ENCODE peak calls at places on chromosomes 11 and 22, in four cellular contexts. E is tibial artery, P is skeletal muscle cell, T is A549. N is an unnamed sample.

GRCh38 chr11:131423715-131424114 is 53.3 kb downstream of the NTM start:
- DNase-seq in E (no peak), T (peak), P (no peak), N (no peak)

GRCh38 chr22:26669060-26669481 is 11.7 kb downstream of the MIAT start:
- DNase-seq in P (no peak), T (no peak), E (no peak), N (no peak)

GRCh38 chr11:15969281-15969680 is 387.1 kb downstream of the SOX6 start:
- DNase-seq in T (peak), E (peak), P (peak), N (no peak)

GRCh38 chr22:42399315-42400271 is 32.6 kb downstream of the NFAM1 start:
- DNase-seq in P (no peak), T (no peak), E (no peak), N (no peak)

GRCh38 chr11:57402188-57403066 is 12.0 kb upstream of the PRG2 start:
- DNase-seq in T (peak), P (no peak), E (no peak), N (no peak)

GRCh38 chr11:64372802-64373597 is 14.0 kb downstream of the RPS6KA4 start:
- DNase-seq in P (no peak), E (no peak), T (peak), N (no peak)

GRCh38 chr22:18978506-18978905 is 42.4 kb upstream of the PRODH start:
- DNase-seq in E (no peak), T (no peak), P (no peak), N (no peak)

GRCh38 chr11:128714881-128715280 is 21.0 kb downstream of the FLI1 start:
- DNase-seq in E (no peak), P (peak), T (no peak), N (no peak)

GRCh38 chr11:64241430-64242153 is 697 bp downstream of the FKBP2 start:
- DNase-seq in P (no peak), E (peak), T (peak), N (peak)

GRCh38 chr11:2094354-2095197 is 44.6 kb downstream of the IGF2 start:
- DNase-seq in P (no peak), E (peak), T (no peak), N (no peak)

GRCh38 chr22:41146573-41146972 is 54.2 kb downstream of the EP300 start:
- DNase-seq in T (no peak), P (no peak), E (no peak), N (no peak)

GRCh38 chr22:28544431-28544868 is 135.2 kb downstream of the TTC28 start:
- DNase-seq in E (no peak), P (no peak), T (no peak), N (no peak)

GRCh38 chr22:24595228-24595627 is 2.4 kb upstream of the LRRC75B start:
- DNase-seq in T (no peak), E (no peak), P (no peak), N (no peak)

GRCh38 chr22:45934659-45935341 is 42.2 kb downstream of the WNT7B start:
- DNase-seq in E (no peak), T (peak), P (peak), N (no peak)

GRCh38 chr11:35151241-35151640 is 12.3 kb downstream of the CD44 start:
- DNase-seq in P (no peak), E (no peak), T (no peak), N (no peak)

GRCh38 chr11:86249307-86250098 is 5.0 kb downstream of the EED start:
- DNase-seq in E (no peak), T (no peak), P (no peak), N (no peak)

GRCh38 chr11:71200172-71200716 is 52.1 kb downstream of the SHANK2 start:
- DNase-seq in T (no peak), E (no peak), P (no peak), N (no peak)

GRCh38 chr11:111363985-111364384 is 15.1 kb downstream of the POU2AF1 start:
- DNase-seq in P (no peak), T (no peak), E (no peak), N (no peak)

DNA sequence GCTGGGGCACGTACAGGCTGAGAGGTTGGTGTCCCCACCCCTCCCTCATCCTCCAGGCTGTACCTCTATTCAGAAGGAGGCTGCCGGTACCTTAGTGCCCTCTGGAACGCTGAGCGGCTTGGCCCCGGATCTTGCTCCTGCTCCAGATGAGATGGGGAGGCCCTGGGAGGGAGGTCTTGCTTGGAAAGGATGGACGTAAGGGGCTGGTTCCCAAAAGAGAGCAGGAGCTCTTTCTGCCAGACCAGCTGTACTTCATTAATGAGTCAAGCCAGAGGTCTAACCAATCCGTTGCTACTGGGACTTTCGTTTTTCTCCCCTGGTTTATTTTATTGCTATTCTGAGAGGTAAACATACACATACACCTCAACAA is 213.0 kb upstream of the CADM1 start:
- DNase-seq in P (no peak), T (no peak), E (no peak), N (no peak)
- H3K4me3 ChIP-seq in P (no peak), T (no peak), E (no peak), N (no peak)

GRCh38 chr11:10450451-10451398 is 4.3 kb upstream of the AMPD3 start:
- DNase-seq in T (peak), E (no peak), P (no peak), N (no peak)
- H3K4me3 ChIP-seq in T (no peak), E (peak), P (peak), N (peak)

DNA sequence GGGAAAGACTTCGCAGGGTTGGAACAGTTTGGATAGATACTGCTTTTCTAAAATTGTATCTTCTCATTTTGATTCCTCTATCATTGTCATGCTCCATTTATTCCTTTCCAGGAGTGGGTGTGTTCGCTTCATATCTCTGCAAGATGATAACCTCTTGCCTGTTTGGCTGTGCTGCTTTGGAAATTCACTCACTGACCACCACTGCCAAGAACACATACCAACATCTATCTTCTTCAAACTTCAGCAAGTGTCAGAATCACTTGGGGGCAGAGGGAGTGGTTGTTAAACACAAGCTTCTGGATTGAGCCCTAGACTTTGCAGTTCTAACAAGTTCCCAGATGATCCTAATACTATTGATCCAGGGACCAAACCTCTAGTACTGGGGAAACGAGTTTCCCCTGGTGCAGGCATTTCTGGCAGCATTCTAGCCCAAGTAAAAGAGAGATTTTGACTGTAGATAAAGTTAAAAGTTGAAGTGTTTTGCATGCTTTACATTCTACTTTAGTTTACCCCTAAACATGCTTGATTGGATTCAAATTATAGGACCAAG is 11.5 kb upstream of the DKK3 start:
- DNase-seq in T (no peak), E (no peak), P (no peak), N (no peak)
- H3K4me3 ChIP-seq in T (no peak), E (no peak), P (no peak), N (no peak)

GRCh38 chr11:122922893-122923292 is 40.3 kb downstream of the JHY start:
- DNase-seq in T (no peak), E (no peak), P (no peak), N (no peak)
- H3K4me3 ChIP-seq in T (no peak), E (no peak), P (no peak), N (no peak)

DNA sequence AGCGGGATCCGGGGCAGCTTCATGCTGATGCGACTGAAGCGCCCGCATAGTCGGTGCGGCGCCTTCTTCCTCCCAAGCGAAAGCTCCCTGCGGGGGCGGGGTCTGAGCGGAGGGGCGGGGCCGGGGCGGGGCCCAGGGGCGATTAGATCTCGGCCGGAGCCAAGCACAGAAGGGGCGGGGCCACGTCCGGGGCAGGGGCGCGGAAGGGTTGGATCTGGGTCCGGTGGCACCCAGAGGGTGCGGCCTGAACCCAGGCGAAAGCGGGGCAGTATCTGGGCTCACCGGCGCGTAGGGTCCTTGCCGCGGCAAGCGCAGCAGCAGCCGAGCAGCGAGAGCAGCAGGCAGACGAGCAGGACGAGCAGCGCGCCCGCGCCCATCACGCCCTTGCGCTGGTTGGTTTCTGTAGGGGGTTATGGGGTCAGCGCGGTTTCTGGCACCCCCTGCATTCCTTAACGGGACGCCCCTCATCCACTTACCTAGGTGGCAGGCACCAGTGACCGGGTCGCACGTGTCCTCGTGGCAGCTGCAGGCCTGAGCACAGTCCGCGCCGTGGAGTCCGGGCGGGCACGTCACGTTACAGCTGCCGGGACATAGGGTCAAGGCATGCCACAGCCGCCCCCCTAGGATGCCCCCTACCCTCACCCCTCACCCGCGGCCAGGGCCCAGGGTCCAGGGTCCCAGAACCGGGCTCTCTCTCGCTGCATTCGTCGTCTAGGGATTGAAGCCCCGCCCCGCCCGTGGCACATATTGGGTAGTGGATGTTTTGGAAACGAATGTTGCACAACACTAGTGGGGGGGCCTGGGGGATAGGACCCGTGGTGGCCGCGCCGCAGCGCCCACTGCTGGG is 8.1 kb downstream of the SCARF2 start:
- DNase-seq in E (no peak), T (no peak), P (no peak), N (no peak)
- H3K4me3 ChIP-seq in E (peak), T (no peak), P (no peak), N (no peak)

GRCh38 chr11:76159983-76160661 is 46.2 kb downstream of the WNT11 start:
- DNase-seq in E (no peak), T (no peak), P (no peak), N (no peak)

GRCh38 chr11:76160856-76161255 is 45.4 kb downstream of the WNT11 start:
- DNase-seq in T (no peak), E (no peak), P (no peak), N (no peak)

GRCh38 chr11:76162336-76163288 is 43.7 kb downstream of the WNT11 start:
- DNase-seq in P (no peak), T (no peak), E (no peak), N (no peak)

GRCh38 chr11:76163289-76163880 is 42.9 kb downstream of the WNT11 start:
- DNase-seq in P (no peak), T (no peak), E (no peak), N (no peak)

DNA sequence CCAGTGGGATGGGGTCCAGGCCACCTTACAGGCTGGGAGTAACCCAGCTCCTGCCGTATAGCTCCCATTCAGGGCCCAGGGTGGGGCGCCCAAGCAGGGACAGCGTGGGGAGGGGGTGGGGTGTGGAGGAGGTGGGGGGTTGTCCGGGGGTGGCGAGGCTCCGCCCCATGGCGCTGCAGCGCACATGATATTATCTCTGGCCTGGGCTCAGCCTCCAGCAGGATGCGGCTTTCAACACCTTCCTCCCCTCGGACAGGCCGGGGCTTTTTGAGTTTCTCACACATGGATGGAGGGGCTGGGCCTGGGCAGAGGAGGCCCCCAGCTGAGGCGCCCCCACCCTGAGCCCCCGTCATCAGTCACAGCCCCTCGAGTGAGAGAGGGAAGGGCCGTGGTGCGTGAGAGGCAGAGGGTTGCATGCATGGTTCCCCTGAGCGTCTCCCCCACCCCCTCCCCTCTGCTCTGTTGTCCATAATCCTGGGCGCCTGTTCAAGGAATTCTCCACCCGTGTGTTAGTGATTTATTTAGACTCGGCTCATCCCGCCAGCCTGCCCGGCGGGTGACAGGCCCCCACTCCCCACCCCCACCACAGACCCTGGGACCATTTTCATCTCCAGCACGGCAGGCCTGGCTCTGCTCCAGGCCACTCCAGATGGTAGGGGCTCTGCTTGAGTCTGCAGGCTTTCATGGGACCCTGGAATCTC is 44.9 kb downstream of the WNT11 start:
- DNase-seq in E (no peak), P (peak), T (no peak), N (no peak)
- H3K4me3 ChIP-seq in E (peak), P (no peak), T (no peak), N (no peak)

GRCh38 chr11:62706841-62707240 is 383 bp downstream of the BSCL2 start:
- DNase-seq in E (no peak), P (no peak), T (no peak), N (no peak)
- H3K4me3 ChIP-seq in E (peak), P (peak), T (no peak), N (peak)